ENCODE peak calls at places on chromosomes 7 and 10, in six cellular contexts. P, O, I, S, V and L are unnamed samples.

GRCh38 chr7:121083138-121083789 is 94.8 kb downstream of the CPED1 start:
- DNase-seq in O (no peak), S (peak; percentile 83), P (no peak), V (no peak), I (peak; percentile 78), L (peak; percentile 77)

GRCh38 chr10:129442866-129443265 is 24.2 kb upstream of the MGMT start:
- DNase-seq in I (peak; percentile 5), V (no peak), P (no peak), S (no peak), O (no peak), L (no peak)

GRCh38 chr7:94529516-94529915 is 19.9 kb downstream of the CASD1 start:
- DNase-seq in S (no peak), I (no peak), P (no peak), V (no peak), O (no peak), L (peak; percentile 19)

GRCh38 chr10:89297791-89298190 is 4.1 kb upstream of the IFIT2 start:
- DNase-seq in P (no peak), I (no peak), S (no peak), O (no peak), V (no peak), L (no peak)

GRCh38 chr7:101833799-101834198 is 16.4 kb downstream of the CUX1 start:
- DNase-seq in V (peak; percentile 31), O (no peak), I (no peak), S (no peak), P (no peak), L (no peak)

GRCh38 chr7:45186261-45186813 is 28.7 kb downstream of the RAMP3 start:
- DNase-seq in S (no peak), O (no peak), I (no peak), P (no peak), V (no peak), L (no peak)

GRCh38 chr10:119309423-119309770 is 102.0 kb downstream of the GRK5 start:
- DNase-seq in S (no peak), V (no peak), P (no peak), O (no peak), I (no peak), L (no peak)

GRCh38 chr10:101065479-101066145 is 3.8 kb downstream of the KAZALD1 start:
- DNase-seq in S (no peak), I (no peak), O (no peak), P (no peak), V (no peak), L (peak; percentile 27)

GRCh38 chr10:100969175-100970075 is at the start of gene SEMA4G:
- DNase-seq in S (peak; percentile 41), V (peak; percentile 98), P (peak; percentile 69), O (peak; percentile 79), I (no peak), L (peak; percentile 41)

GRCh38 chr10:93873427-93874115 is 20.2 kb upstream of the SLC35G1 start:
- DNase-seq in S (peak; percentile 11), P (no peak), O (no peak), I (peak; percentile 60), V (no peak), L (peak; percentile 75)

GRCh38 chr10:28853195-28853594 is 175.9 kb downstream of the BAMBI start:
- DNase-seq in S (no peak), I (no peak), P (no peak), V (no peak), O (peak; percentile 53), L (peak; percentile 47)

GRCh38 chr7:7475601-7476000 is 60.1 kb downstream of the COL28A1 start:
- DNase-seq in O (no peak), S (no peak), P (no peak), I (peak; percentile 81), V (no peak), L (no peak)

GRCh38 chr10:50622497-50623298 is 1.1 kb downstream of the SGMS1 start:
- DNase-seq in S (peak; percentile 56), I (peak; percentile 43), P (peak; percentile 38), V (peak; percentile 66), O (peak; percentile 79), L (peak; percentile 55)

GRCh38 chr10:49282306-49282705 is 16.7 kb upstream of the C10orf71 start:
- DNase-seq in O (no peak), P (no peak), S (no peak), V (no peak), I (no peak), L (no peak)

GRCh38 chr7:142760071-142760642 is 10.6 kb upstream of the PRSS2 start:
- DNase-seq in P (no peak), V (no peak), S (no peak), O (no peak), I (peak; percentile 33), L (no peak)

GRCh38 chr10:15072358-15072757 is 16.2 kb downstream of the ACBD7 start:
- DNase-seq in P (no peak), O (no peak), I (no peak), V (no peak), S (no peak), L (no peak)

GRCh38 chr10:72158174-72158573 is 57.6 kb upstream of the ANAPC16 start:
- DNase-seq in P (no peak), S (no peak), O (no peak), V (no peak), I (no peak), L (no peak)

GRCh38 chr10:112490543-112490942 is 43.5 kb downstream of the VTI1A start:
- DNase-seq in O (no peak), P (no peak), S (no peak), I (no peak), V (no peak), L (no peak)

GRCh38 chr7:42269161-42269560 is 32.2 kb upstream of the GLI3 start:
- DNase-seq in V (no peak), I (no peak), P (no peak), O (no peak), S (no peak), L (no peak)

GRCh38 chr7:3138992-3139391 is 95.3 kb upstream of the CARD11 start:
- DNase-seq in I (no peak), O (no peak), S (no peak), P (no peak), V (no peak), L (no peak)

GRCh38 chr10:117539903-117540639 is 2.5 kb upstream of the EMX2 start:
- DNase-seq in P (no peak), V (no peak), O (no peak), I (no peak), S (no peak), L (no peak)

GRCh38 chr10:34717429-34717828 is 97.7 kb downstream of the PARD3 start:
- DNase-seq in V (no peak), S (no peak), I (no peak), P (no peak), O (no peak), L (peak; percentile 23)

GRCh38 chr7:47518827-47519226 is 63.1 kb downstream of the TNS3 start:
- DNase-seq in P (no peak), S (no peak), O (no peak), V (no peak), I (peak; percentile 64), L (peak; percentile 91)

GRCh38 chr7:24336461-24336860 is 52.5 kb downstream of the NPY start:
- DNase-seq in I (peak; percentile 53), V (no peak), S (no peak), P (no peak), O (no peak), L (no peak)

GRCh38 chr10:102086196-102086595 is 21.0 kb downstream of the HPS6 start:
- DNase-seq in O (no peak), P (no peak), S (no peak), V (no peak), I (no peak), L (no peak)

GRCh38 chr7:91579837-91580236 is 300.7 kb downstream of the MTERF1 start:
- DNase-seq in I (no peak), V (no peak), P (no peak), O (no peak), S (no peak), L (no peak)

GRCh38 chr10:97169911-97170693 is 15.7 kb downstream of the SLIT1 start:
- DNase-seq in P (no peak), S (peak; percentile 17), O (peak; percentile 64), I (peak; percentile 29), V (no peak), L (no peak)

GRCh38 chr7:55303220-55303619 is 61.9 kb upstream of the LANCL2 start:
- DNase-seq in S (no peak), O (no peak), P (no peak), V (no peak), I (no peak), L (no peak)

GRCh38 chr7:118184392-118184899 is 482 bp downstream of the LSM8 start:
- DNase-seq in V (peak; percentile 2), S (peak; percentile 35), P (no peak), O (no peak), I (peak; percentile 11), L (no peak)